ENCODE peak calls at places on chromosomes 12 and 14, in nine cellular contexts. L is fibroblast of the conjunctiva; E is pancreas; Q is GM23338; Y is stimulated activated CD8-positive, alpha-beta memory T cell treated with anti-CD3 and anti-CD28 coated beads, Interleukin-12 subunit alpha, Interleukin-12 subunit beta, amount 100 ng/mL, for 1 hour; R is stromal cell of bone marrow; P is Caco-2; I is GM18507; J is GM04503. T is an unnamed sample.

GRCh38 chr14:63773504-63773903 is 45.6 kb upstream of the SGPP1 start:
- DNase-seq in J (no peak), P (no peak), E (no peak), I (no peak), L (no peak), Y (no peak), Q (no peak), R (no peak), T (no peak)

GRCh38 chr14:83217492-83217891 is 1683.8 kb upstream of the SEL1L start:
- DNase-seq in Q (no peak), I (no peak), P (no peak), E (no peak), J (peak; percentile 31), L (peak; percentile 88), Y (no peak), R (peak; percentile 97), T (no peak)

GRCh38 chr12:59695379-59695778 is 99.5 kb downstream of the SLC16A7 start:
- DNase-seq in Y (no peak), J (peak; percentile 31), I (no peak), P (no peak), L (no peak), E (no peak), R (peak; percentile 69), Q (no peak), T (no peak)

GRCh38 chr14:94676495-94677238 is 64.5 kb downstream of the SERPINA3 start:
- DNase-seq in L (no peak), R (no peak), I (no peak), Y (no peak), P (no peak), Q (no peak), E (no peak), J (no peak), T (no peak)

GRCh38 chr12:71157601-71158233 is at the start of gene TSPAN8:
- DNase-seq in I (no peak), Y (no peak), E (no peak), P (peak; percentile 60), L (no peak), R (no peak), J (no peak), Q (no peak), T (no peak)

GRCh38 chr12:128191380-128191779 is 75.6 kb upstream of the TMEM132C start:
- DNase-seq in J (no peak), Y (no peak), Q (no peak), E (no peak), R (no peak), P (no peak), L (no peak), I (no peak), T (no peak)

GRCh38 chr12:4223273-4223855 is 50.2 kb upstream of the CCND2 start:
- DNase-seq in Y (no peak), R (no peak), E (no peak), J (no peak), L (no peak), I (no peak), Q (no peak), P (no peak), T (no peak)

GRCh38 chr12:34033628-34034296 is 11.5 kb downstream of the ALG10 start:
- DNase-seq in P (no peak), Y (no peak), L (peak; percentile 3), Q (peak; percentile 54), I (no peak), J (no peak), R (peak; percentile 5), E (no peak), T (no peak)

GRCh38 chr14:67395086-67395875 is 16.7 kb downstream of the PLEK2 start:
- DNase-seq in P (no peak), J (no peak), I (no peak), E (no peak), R (no peak), Q (no peak), Y (no peak), L (no peak), T (no peak)

GRCh38 chr12:49811136-49811535 is 17.1 kb downstream of the NCKAP5L start:
- DNase-seq in E (no peak), L (no peak), I (no peak), J (no peak), Y (no peak), P (no peak), Q (peak; percentile 35), R (no peak), T (no peak)

GRCh38 chr12:26318661-26319068 is 123.3 kb downstream of the SSPN start:
- DNase-seq in R (peak; percentile 57), J (no peak), Y (no peak), P (peak; percentile 65), E (no peak), L (peak; percentile 65), I (peak; percentile 32), Q (no peak), T (no peak)

GRCh38 chr14:81400202-81400678 is at the start of gene STON2:
- DNase-seq in E (no peak), I (no peak), P (no peak), J (no peak), Q (no peak), Y (no peak), R (peak; percentile 92), L (peak; percentile 44), T (no peak)

GRCh38 chr12:123034865-123035264 is 54.4 kb downstream of the ARL6IP4 start:
- DNase-seq in I (no peak), J (no peak), R (peak; percentile 84), L (no peak), P (no peak), Q (no peak), Y (no peak), E (no peak), T (no peak)

GRCh38 chr12:48788852-48789775 is at the start of gene ADCY6:
- DNase-seq in J (no peak), P (peak; percentile 94), E (peak; percentile 80), Q (peak; percentile 94), L (peak; percentile 62), R (no peak), Y (no peak), I (no peak), T (no peak)